ENCODE peak calls at places on chromosomes 4 and X, in eight cellular contexts. Q is WERI-Rb-1, B is hypothalamus, P is endothelial cell, W is AG04449, U is EL, Z is progenitor cell of endocrine pancreas, V is Ammon's horn. O is an unnamed sample.

GRCh38 chrX:103530540-103530939 is 11.3 kb upstream of the RAB40A start:
- DNase-seq in Q (no peak), B (no peak), P (no peak), W (no peak), U (peak), Z (no peak), V (no peak), O (no peak)

GRCh38 chrX:36787787-36788186 is 220.4 kb upstream of the FAM47C start:
- DNase-seq in Q (no peak), B (no peak), P (no peak), W (no peak), U (no peak), Z (no peak), V (no peak), O (no peak)

GRCh38 chrX:54786972-54787371 is 11.1 kb downstream of the ITIH6 start:
- DNase-seq in Q (peak), B (no peak), P (no peak), W (no peak), U (no peak), Z (no peak), V (no peak), O (no peak)

GRCh38 chrX:2732076-2732475 is 19.8 kb upstream of the XG start:
- DNase-seq in Q (no peak), B (no peak), P (no peak), W (no peak), U (no peak), Z (no peak), V (no peak), O (no peak)

GRCh38 chr4:73811841-73812240 is 24.6 kb upstream of the CXCL6 start:
- DNase-seq in Q (no peak), B (no peak), P (no peak), W (no peak), U (no peak), Z (no peak), V (no peak), O (no peak)

GRCh38 chr4:15837591-15837990 is 59.5 kb downstream of the CD38 start:
- DNase-seq in Q (no peak), B (no peak), P (no peak), W (no peak), U (no peak), Z (no peak), V (no peak), O (no peak)

GRCh38 chr4:90074322-90074886 is 52.8 kb upstream of the CCSER1 start:
- DNase-seq in Q (no peak), B (no peak), P (no peak), W (no peak), U (no peak), Z (no peak), V (no peak), O (no peak)

GRCh38 chrX:47662144-47662657 is 3.2 kb upstream of the UXT start:
- DNase-seq in Q (no peak), B (no peak), P (no peak), W (peak), U (peak), Z (no peak), V (no peak), O (peak)

GRCh38 chr4:175062183-175062592 is 144.0 kb downstream of the ADAM29 start:
- DNase-seq in Q (no peak), B (no peak), P (no peak), W (no peak), U (no peak), Z (no peak), V (no peak), O (no peak)

GRCh38 chr4:70315928-70316327 is 18.9 kb upstream of the CABS1 start:
- DNase-seq in Q (no peak), B (no peak), P (no peak), W (no peak), U (no peak), Z (no peak), V (no peak), O (no peak)

GRCh38 chrX:74534569-74535038 is 79.8 kb downstream of the RLIM start:
- DNase-seq in Q (no peak), B (no peak), P (no peak), W (no peak), U (peak), Z (no peak), V (no peak), O (peak)

GRCh38 chr4:112302320-112303274 is 5.4 kb downstream of the ALPK1 start:
- DNase-seq in Q (no peak), B (no peak), P (no peak), W (no peak), U (no peak), Z (no peak), V (no peak), O (no peak)

GRCh38 chrX:83759872-83760271 is 101.1 kb upstream of the CYLC1 start:
- DNase-seq in Q (no peak), B (no peak), P (no peak), W (no peak), U (no peak), Z (no peak), V (peak), O (no peak)

GRCh38 chr4:139523076-139523475 is 32.9 kb downstream of the SETD7 start:
- DNase-seq in Q (no peak), B (no peak), P (no peak), W (no peak), U (no peak), Z (no peak), V (no peak), O (no peak)

GRCh38 chrX:21374163-21374993 is at the start of gene CNKSR2:
- DNase-seq in Q (peak), B (peak), P (peak), W (no peak), U (peak), Z (peak), V (peak), O (peak)

GRCh38 chrX:154511761-154512160 is 4.3 kb downstream of the FAM3A start:
- DNase-seq in Q (no peak), B (no peak), P (no peak), W (no peak), U (no peak), Z (no peak), V (no peak), O (no peak)

GRCh38 chr4:167555338-167556022 is 321.2 kb upstream of the SPOCK3 start:
- DNase-seq in Q (no peak), B (no peak), P (no peak), W (no peak), U (no peak), Z (no peak), V (no peak), O (no peak)

GRCh38 chr4:74768857-74769525 is 25.3 kb downstream of the BTC start:
- DNase-seq in Q (no peak), B (no peak), P (no peak), W (no peak), U (peak), Z (no peak), V (no peak), O (no peak)

GRCh38 chrX:107712231-107713204 is 63.1 kb downstream of the TSC22D3 start:
- DNase-seq in Q (no peak), B (no peak), P (no peak), W (no peak), U (no peak), Z (no peak), V (no peak), O (no peak)

GRCh38 chr4:40763228-40763716 is 13.5 kb downstream of the NSUN7 start:
- DNase-seq in Q (no peak), B (no peak), P (no peak), W (no peak), U (peak), Z (no peak), V (no peak), O (no peak)

GRCh38 chr4:189436207-189436606 is 504.5 kb upstream of the FRG1 start:
- DNase-seq in Q (no peak), B (no peak), P (peak), W (no peak), U (no peak), Z (no peak), V (no peak), O (no peak)

GRCh38 chr4:164866817-164867490 is 10.0 kb upstream of the APELA start:
- DNase-seq in Q (no peak), B (no peak), P (no peak), W (no peak), U (peak), Z (no peak), V (no peak), O (no peak)

GRCh38 chr4:48215977-48216376 is 53.7 kb downstream of the TEC start:
- DNase-seq in Q (no peak), B (no peak), P (no peak), W (no peak), U (no peak), Z (no peak), V (no peak), O (no peak)

GRCh38 chr4:98617358-98618047 is 40.9 kb downstream of the TSPAN5 start:
- DNase-seq in Q (no peak), B (no peak), P (no peak), W (no peak), U (no peak), Z (no peak), V (no peak), O (no peak)

GRCh38 chr4:42446823-42447222 is 49.5 kb downstream of the SHISA3 start:
- DNase-seq in Q (no peak), B (no peak), P (no peak), W (no peak), U (no peak), Z (no peak), V (no peak), O (no peak)

GRCh38 chr4:53068755-53069154 is 206.6 kb downstream of the RASL11B start:
- DNase-seq in Q (no peak), B (no peak), P (no peak), W (no peak), U (peak), Z (no peak), V (no peak), O (no peak)

GRCh38 chr4:57668621-57669020 is 558.4 kb upstream of the IGFBP7 start:
- DNase-seq in Q (no peak), B (no peak), P (peak), W (no peak), U (no peak), Z (no peak), V (no peak), O (no peak)

O was measured in SJSA1.